ENCODE peak calls at places on chromosomes 4 and X, in four cellular contexts. One of them, this sample, is unnamed.
A peak's percentile ranks its signal among the peaks of the same experiment; 100 is the strongest.

GRCh38 chr4:176818531-176818930 is 25.8 kb upstream of the VEGFC start:
- DNase-seq in astrocyte of the spinal cord: no peak
- DNase-seq in GM20000: no peak
- DNase-seq in CD8-positive, alpha-beta T cell: no peak
- DNase-seq in this sample: peak; percentile 21

GRCh38 chrX:110847334-110847733 is 51.7 kb upstream of the CHRDL1 start:
- DNase-seq in astrocyte of the spinal cord: peak; percentile 76
- DNase-seq in GM20000: peak; percentile 12
- DNase-seq in CD8-positive, alpha-beta T cell: peak; percentile 7
- DNase-seq in this sample: peak; percentile 47

GRCh38 chr4:138875886-138876608 is 139.5 kb upstream of the NOCT start:
- DNase-seq in astrocyte of the spinal cord: peak; percentile 79
- DNase-seq in GM20000: no peak
- DNase-seq in CD8-positive, alpha-beta T cell: no peak
- DNase-seq in this sample: peak; percentile 73

GRCh38 chr4:39476181-39476873 is 17.5 kb downstream of the LIAS start:
- DNase-seq in astrocyte of the spinal cord: no peak
- DNase-seq in GM20000: no peak
- DNase-seq in CD8-positive, alpha-beta T cell: no peak
- DNase-seq in this sample: peak; percentile 32

GRCh38 chr4:151117371-151117962 is 18.0 kb downstream of the RPS3A start:
- DNase-seq in astrocyte of the spinal cord: peak; percentile 78
- DNase-seq in GM20000: peak; percentile 72
- DNase-seq in CD8-positive, alpha-beta T cell: peak; percentile 42
- DNase-seq in this sample: peak; percentile 70

GRCh38 chr4:186249785-186250739 is 15.9 kb upstream of the F11 start:
- DNase-seq in astrocyte of the spinal cord: no peak
- DNase-seq in GM20000: no peak
- DNase-seq in CD8-positive, alpha-beta T cell: no peak
- DNase-seq in this sample: no peak

GRCh38 chr4:133145758-133146157 is 3.3 kb upstream of the PCDH10 start:
- DNase-seq in astrocyte of the spinal cord: no peak
- DNase-seq in GM20000: no peak
- DNase-seq in CD8-positive, alpha-beta T cell: no peak
- DNase-seq in this sample: no peak

GRCh38 chrX:361231-362145 is 25.2 kb downstream of the PPP2R3B start:
- DNase-seq in astrocyte of the spinal cord: no peak
- DNase-seq in GM20000: no peak
- DNase-seq in CD8-positive, alpha-beta T cell: no peak
- DNase-seq in this sample: no peak

GRCh38 chrX:130725519-130725918 is 177.5 kb downstream of the ENOX2 start:
- DNase-seq in astrocyte of the spinal cord: no peak
- DNase-seq in GM20000: no peak
- DNase-seq in CD8-positive, alpha-beta T cell: no peak
- DNase-seq in this sample: no peak
- TF ChIP-seq CTCF in astrocyte of the spinal cord: no peak
- TF ChIP-seq CTCF in GM20000: no peak
- TF ChIP-seq CTCF in CD8-positive, alpha-beta T cell: no peak
- TF ChIP-seq CTCF in this sample: no peak

GRCh38 chr4:178672512-178672911 is 1230.3 kb upstream of the AGA start:
- DNase-seq in astrocyte of the spinal cord: no peak
- DNase-seq in GM20000: no peak
- DNase-seq in CD8-positive, alpha-beta T cell: no peak
- DNase-seq in this sample: no peak

GRCh38 chr4:178665916-178666315 is 1223.7 kb upstream of the AGA start:
- DNase-seq in astrocyte of the spinal cord: no peak
- DNase-seq in GM20000: no peak
- DNase-seq in CD8-positive, alpha-beta T cell: no peak
- DNase-seq in this sample: no peak

DNA sequence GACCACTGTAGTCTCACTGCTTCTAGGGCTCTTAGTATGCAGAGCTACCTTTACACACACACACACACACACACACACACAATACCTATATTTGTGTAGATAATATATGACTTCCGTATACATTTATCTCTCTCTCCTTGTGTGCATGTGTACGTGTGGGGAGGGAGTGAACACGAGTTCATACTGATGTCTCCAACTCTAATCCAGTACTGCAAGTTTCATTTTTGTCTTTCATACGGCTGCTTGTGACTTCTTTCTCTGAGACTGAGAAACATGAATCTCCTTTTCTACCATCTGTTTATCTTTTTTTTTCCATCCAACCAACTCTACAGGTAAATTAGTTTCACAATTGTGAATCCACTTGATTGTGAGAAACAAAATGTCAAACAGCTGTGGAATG is 1229.5 kb upstream of the AGA start:
- DNase-seq in astrocyte of the spinal cord: no peak
- DNase-seq in GM20000: no peak
- DNase-seq in CD8-positive, alpha-beta T cell: no peak
- DNase-seq in this sample: no peak
- TF ChIP-seq CTCF in astrocyte of the spinal cord: no peak
- TF ChIP-seq CTCF in GM20000: no peak
- TF ChIP-seq CTCF in CD8-positive, alpha-beta T cell: no peak
- TF ChIP-seq CTCF in this sample: no peak

GRCh38 chr4:83121246-83121645 is 6.7 kb upstream of the PLAC8 start:
- DNase-seq in astrocyte of the spinal cord: no peak
- DNase-seq in GM20000: no peak
- DNase-seq in CD8-positive, alpha-beta T cell: no peak
- DNase-seq in this sample: no peak

GRCh38 chr4:83128235-83128929 is 13.9 kb upstream of the PLAC8 start:
- DNase-seq in astrocyte of the spinal cord: peak; percentile 79
- DNase-seq in GM20000: no peak
- DNase-seq in CD8-positive, alpha-beta T cell: no peak
- DNase-seq in this sample: peak; percentile 89

GRCh38 chr4:83129258-83129657 is 14.7 kb upstream of the PLAC8 start:
- DNase-seq in astrocyte of the spinal cord: no peak
- DNase-seq in GM20000: no peak
- DNase-seq in CD8-positive, alpha-beta T cell: no peak
- DNase-seq in this sample: no peak

GRCh38 chr4:83125738-83126141 is 11.2 kb upstream of the PLAC8 start:
- DNase-seq in astrocyte of the spinal cord: no peak
- DNase-seq in GM20000: no peak
- DNase-seq in CD8-positive, alpha-beta T cell: peak; percentile 26
- DNase-seq in this sample: no peak

GRCh38 chr4:83124079-83124780 is 9.7 kb upstream of the PLAC8 start:
- DNase-seq in astrocyte of the spinal cord: no peak
- DNase-seq in GM20000: no peak
- DNase-seq in CD8-positive, alpha-beta T cell: no peak
- DNase-seq in this sample: peak; percentile 22
- TF ChIP-seq CTCF in astrocyte of the spinal cord: no peak
- TF ChIP-seq CTCF in GM20000: no peak
- TF ChIP-seq CTCF in CD8-positive, alpha-beta T cell: no peak
- TF ChIP-seq CTCF in this sample: no peak

GRCh38 chr4:8649631-8650261 is 57.2 kb downstream of the CPZ start:
- DNase-seq in astrocyte of the spinal cord: no peak
- DNase-seq in GM20000: no peak
- DNase-seq in CD8-positive, alpha-beta T cell: no peak
- DNase-seq in this sample: no peak

GRCh38 chr4:8653326-8654000 is 60.9 kb downstream of the CPZ start:
- DNase-seq in astrocyte of the spinal cord: no peak
- DNase-seq in GM20000: no peak
- DNase-seq in CD8-positive, alpha-beta T cell: no peak
- DNase-seq in this sample: no peak

GRCh38 chr4:8655411-8656184 is 63.0 kb downstream of the CPZ start:
- DNase-seq in astrocyte of the spinal cord: no peak
- DNase-seq in GM20000: no peak
- DNase-seq in CD8-positive, alpha-beta T cell: no peak
- DNase-seq in this sample: no peak

GRCh38 chr4:8651661-8652180 is 59.2 kb downstream of the CPZ start:
- DNase-seq in astrocyte of the spinal cord: no peak
- DNase-seq in GM20000: no peak
- DNase-seq in CD8-positive, alpha-beta T cell: no peak
- DNase-seq in this sample: no peak

GRCh38 chr4:8652181-8653078 is 59.9 kb downstream of the CPZ start:
- DNase-seq in astrocyte of the spinal cord: no peak
- DNase-seq in GM20000: no peak
- DNase-seq in CD8-positive, alpha-beta T cell: no peak
- DNase-seq in this sample: no peak
- TF ChIP-seq CTCF in astrocyte of the spinal cord: no peak
- TF ChIP-seq CTCF in GM20000: no peak
- TF ChIP-seq CTCF in CD8-positive, alpha-beta T cell: no peak
- TF ChIP-seq CTCF in this sample: no peak

DNA sequence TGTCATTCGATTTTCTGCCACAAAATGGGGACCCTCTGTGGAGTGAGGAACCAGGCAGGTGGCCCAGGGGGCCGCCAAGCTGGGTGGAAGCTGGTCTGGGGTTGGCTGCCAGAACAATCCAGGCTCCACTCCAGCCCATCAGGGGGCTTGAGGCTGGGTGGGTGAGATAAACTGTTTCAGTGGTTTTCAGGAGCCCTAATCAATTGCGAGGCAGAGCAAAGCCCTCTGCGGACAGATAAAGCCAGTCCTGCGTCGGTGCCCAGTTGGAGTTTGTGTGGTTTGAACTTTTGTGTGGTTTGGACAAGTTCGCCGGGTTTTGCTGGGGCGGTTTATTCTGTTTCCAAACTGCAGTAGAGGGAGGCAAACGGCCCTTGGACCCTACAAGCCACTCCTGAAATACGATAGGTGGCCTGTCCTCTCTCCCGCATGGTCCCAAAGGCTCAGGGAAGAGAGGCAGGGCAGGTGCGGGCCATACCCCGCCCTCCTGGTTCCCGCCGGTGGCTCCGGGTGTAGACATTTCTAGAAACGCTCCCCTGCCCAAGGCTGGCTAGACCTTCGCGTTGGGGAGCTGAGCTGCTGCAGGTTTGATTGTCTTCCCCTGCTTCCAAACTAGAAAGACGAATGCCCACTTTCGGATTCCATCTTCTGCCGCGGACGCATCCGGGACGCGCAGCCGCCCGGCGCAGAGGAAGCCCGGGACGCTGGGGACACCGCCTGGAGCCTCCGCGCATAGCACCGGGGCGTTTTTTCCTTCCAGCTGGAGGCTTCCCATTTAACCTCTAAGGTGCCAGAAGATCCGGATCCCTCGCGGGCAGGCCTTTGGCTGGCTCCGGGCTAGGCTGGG is 169.0 kb upstream of the BCOR start:
- DNase-seq in astrocyte of the spinal cord: peak; percentile 61
- DNase-seq in GM20000: peak; percentile 42
- DNase-seq in CD8-positive, alpha-beta T cell: peak; percentile 56
- DNase-seq in this sample: peak; percentile 46
- TF ChIP-seq CTCF in astrocyte of the spinal cord: peak; percentile 73
- TF ChIP-seq CTCF in GM20000: peak; percentile 25
- TF ChIP-seq CTCF in CD8-positive, alpha-beta T cell: peak; percentile 41
- TF ChIP-seq CTCF in this sample: peak; percentile 71

GRCh38 chr4:110621839-110622751 is 782 bp downstream of the PITX2 start:
- DNase-seq in astrocyte of the spinal cord: no peak
- DNase-seq in GM20000: no peak
- DNase-seq in CD8-positive, alpha-beta T cell: no peak
- DNase-seq in this sample: no peak

GRCh38 chr4:110621328-110621812 is 1.5 kb downstream of the PITX2 start:
- DNase-seq in astrocyte of the spinal cord: no peak
- DNase-seq in GM20000: no peak
- DNase-seq in CD8-positive, alpha-beta T cell: no peak
- DNase-seq in this sample: no peak

GRCh38 chr4:110619401-110620247 is 3.3 kb downstream of the PITX2 start:
- DNase-seq in astrocyte of the spinal cord: no peak
- DNase-seq in GM20000: no peak
- DNase-seq in CD8-positive, alpha-beta T cell: no peak
- DNase-seq in this sample: no peak

GRCh38 chr4:110619001-110619350 is 3.9 kb downstream of the PITX2 start:
- DNase-seq in astrocyte of the spinal cord: no peak
- DNase-seq in GM20000: no peak
- DNase-seq in CD8-positive, alpha-beta T cell: no peak
- DNase-seq in this sample: no peak

GRCh38 chr4:110620352-110621327 is 2.2 kb downstream of the PITX2 start:
- DNase-seq in astrocyte of the spinal cord: no peak
- DNase-seq in GM20000: no peak
- DNase-seq in CD8-positive, alpha-beta T cell: no peak
- DNase-seq in this sample: peak; percentile 60
- TF ChIP-seq CTCF in astrocyte of the spinal cord: peak; percentile 6
- TF ChIP-seq CTCF in GM20000: no peak
- TF ChIP-seq CTCF in CD8-positive, alpha-beta T cell: no peak
- TF ChIP-seq CTCF in this sample: peak; percentile 42

DNA sequence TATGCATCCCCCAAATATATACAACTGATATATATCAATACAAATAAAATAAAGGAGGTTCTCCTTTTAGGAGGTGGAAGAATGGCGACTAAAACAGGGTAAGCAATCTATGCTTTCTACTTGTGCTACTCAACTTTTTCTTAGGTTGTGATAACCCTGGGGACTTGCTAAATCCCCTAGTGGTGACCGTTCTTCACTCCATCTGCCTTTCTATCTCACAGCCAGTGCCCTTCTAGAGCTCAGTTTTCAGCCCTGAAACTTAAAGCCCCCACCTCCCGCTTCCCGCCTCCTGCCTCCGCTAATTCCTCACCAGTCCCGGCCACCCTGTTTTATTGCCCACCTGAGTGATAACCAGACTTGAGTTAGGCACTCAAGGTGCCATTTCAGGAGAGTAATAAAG is 15.5 kb upstream of the ESX1 start:
- DNase-seq in astrocyte of the spinal cord: no peak
- DNase-seq in GM20000: no peak
- DNase-seq in CD8-positive, alpha-beta T cell: no peak
- DNase-seq in this sample: no peak
- TF ChIP-seq CTCF in astrocyte of the spinal cord: no peak
- TF ChIP-seq CTCF in GM20000: no peak
- TF ChIP-seq CTCF in CD8-positive, alpha-beta T cell: no peak
- TF ChIP-seq CTCF in this sample: no peak